ENCODE peak calls at places on chromosome 12, in four cellular contexts. J, F, G and H are unnamed samples.

GRCh38 chr12:125549836-125550235 is 484.6 kb downstream of the AACS start:
- DNase-seq in J (no peak), G (no peak), F (no peak), H (no peak)

GRCh38 chr12:580813-581212 is 82.4 kb downstream of the NINJ2 start:
- DNase-seq in F (no peak), G (no peak), J (no peak), H (no peak)

GRCh38 chr12:1398673-1399072 is 195.7 kb downstream of the FBXL14 start:
- DNase-seq in J (no peak), G (no peak), F (no peak), H (no peak)

GRCh38 chr12:92403210-92404175 is 257.8 kb upstream of the BTG1 start:
- DNase-seq in J (no peak), F (peak), G (no peak), H (no peak)

GRCh38 chr12:66035289-66035961 is 95.1 kb downstream of the LLPH start:
- DNase-seq in G (no peak), F (no peak), J (no peak), H (no peak)

GRCh38 chr12:127773520-127773919 is 493.4 kb upstream of the TMEM132C start:
- DNase-seq in J (no peak), G (no peak), F (no peak), H (no peak)

GRCh38 chr12:62328296-62328921 is 68.2 kb downstream of the USP15 start:
- DNase-seq in J (no peak), G (no peak), F (no peak), H (no peak)

GRCh38 chr12:123363385-123363742 is 1.3 kb downstream of the SBNO1 start:
- DNase-seq in G (no peak), F (no peak), J (no peak), H (no peak)

GRCh38 chr12:113214938-113215400 is 6.3 kb upstream of the TPCN1 start:
- DNase-seq in F (peak), J (no peak), G (no peak), H (no peak)

GRCh38 chr12:40149673-40150260 is 43.9 kb upstream of the SLC2A13 start:
- DNase-seq in F (no peak), G (no peak), J (no peak), H (no peak)

GRCh38 chr12:12734561-12735071 is 17.4 kb downstream of the CDKN1B start:
- DNase-seq in G (no peak), J (no peak), F (no peak), H (no peak)

GRCh38 chr12:115337693-115338543 is 653.9 kb upstream of the TBX3 start:
- DNase-seq in G (no peak), F (peak), J (no peak), H (no peak)

GRCh38 chr12:132807295-132808222 is 21.1 kb downstream of the GOLGA3 start:
- DNase-seq in F (no peak), J (no peak), G (no peak), H (no peak)

GRCh38 chr12:96906498-96906848 is 584 bp upstream of the NEDD1 start:
- DNase-seq in G (no peak), J (no peak), F (no peak), H (no peak)

GRCh38 chr12:26800858-26801257 is 32.1 kb downstream of the ITPR2 start:
- DNase-seq in G (no peak), F (no peak), J (no peak), H (no peak)

DNA sequence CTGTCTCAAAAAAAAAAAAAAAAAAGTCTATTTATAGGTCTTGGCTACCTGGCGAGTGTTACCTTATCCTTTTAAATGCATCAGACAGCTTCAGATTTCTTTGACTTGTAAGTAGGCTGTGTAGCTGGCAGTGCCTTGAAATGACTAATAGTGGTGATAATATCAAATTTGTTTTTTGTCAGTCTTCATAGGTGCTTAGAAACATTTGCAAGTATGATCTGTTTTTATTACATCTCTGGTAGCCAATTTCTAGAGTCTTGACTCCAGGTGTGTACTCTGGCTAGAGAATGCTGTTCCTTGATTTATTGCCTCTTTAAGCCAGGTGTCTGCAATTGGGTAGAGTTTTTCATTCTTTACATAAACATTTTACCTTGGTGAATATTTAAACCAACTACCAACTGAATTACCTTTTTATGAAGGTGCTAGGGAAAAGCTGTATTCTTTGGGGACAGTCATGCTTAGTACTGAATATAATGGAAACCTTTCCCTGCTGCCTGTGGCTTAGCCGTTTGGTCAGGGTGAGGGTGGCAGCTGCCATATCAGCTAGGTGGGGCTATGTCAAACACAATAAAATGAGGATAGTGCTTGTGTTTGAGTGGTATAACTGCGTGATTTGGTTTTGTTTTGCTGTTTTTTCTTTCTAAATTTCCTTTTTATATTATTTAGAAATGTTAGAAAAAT is 32.7 kb downstream of the MLXIP start:
- DNase-seq in J (no peak), F (peak), G (no peak), H (no peak)
- TF ChIP-seq POLR2AphosphoS5 in J (peak), F (peak), G (no peak), H (peak)

DNA sequence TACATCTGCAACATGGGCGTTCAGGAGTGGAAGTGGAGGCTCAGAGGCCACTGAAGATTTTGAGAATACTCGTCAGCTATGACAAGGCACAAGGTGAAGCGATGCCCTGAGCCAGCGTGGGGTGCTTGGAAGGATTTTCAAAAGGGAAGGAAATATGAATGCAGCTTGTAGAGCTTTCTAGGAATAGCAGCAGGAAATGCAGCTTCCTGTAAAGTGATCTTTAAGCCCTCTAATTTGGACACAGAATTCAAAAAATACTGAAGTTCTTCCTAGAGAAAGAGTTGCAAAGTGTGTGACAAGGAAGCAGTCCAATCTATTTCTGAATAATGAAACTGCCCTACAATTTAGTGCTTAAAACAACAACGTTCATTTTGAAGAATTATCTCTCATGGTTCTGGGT is 13.2 kb upstream of the C1S start:
- DNase-seq in G (no peak), F (no peak), J (no peak), H (no peak)
- TF ChIP-seq CTCF in G (no peak), F (no peak), J (no peak), H (no peak)

DNA sequence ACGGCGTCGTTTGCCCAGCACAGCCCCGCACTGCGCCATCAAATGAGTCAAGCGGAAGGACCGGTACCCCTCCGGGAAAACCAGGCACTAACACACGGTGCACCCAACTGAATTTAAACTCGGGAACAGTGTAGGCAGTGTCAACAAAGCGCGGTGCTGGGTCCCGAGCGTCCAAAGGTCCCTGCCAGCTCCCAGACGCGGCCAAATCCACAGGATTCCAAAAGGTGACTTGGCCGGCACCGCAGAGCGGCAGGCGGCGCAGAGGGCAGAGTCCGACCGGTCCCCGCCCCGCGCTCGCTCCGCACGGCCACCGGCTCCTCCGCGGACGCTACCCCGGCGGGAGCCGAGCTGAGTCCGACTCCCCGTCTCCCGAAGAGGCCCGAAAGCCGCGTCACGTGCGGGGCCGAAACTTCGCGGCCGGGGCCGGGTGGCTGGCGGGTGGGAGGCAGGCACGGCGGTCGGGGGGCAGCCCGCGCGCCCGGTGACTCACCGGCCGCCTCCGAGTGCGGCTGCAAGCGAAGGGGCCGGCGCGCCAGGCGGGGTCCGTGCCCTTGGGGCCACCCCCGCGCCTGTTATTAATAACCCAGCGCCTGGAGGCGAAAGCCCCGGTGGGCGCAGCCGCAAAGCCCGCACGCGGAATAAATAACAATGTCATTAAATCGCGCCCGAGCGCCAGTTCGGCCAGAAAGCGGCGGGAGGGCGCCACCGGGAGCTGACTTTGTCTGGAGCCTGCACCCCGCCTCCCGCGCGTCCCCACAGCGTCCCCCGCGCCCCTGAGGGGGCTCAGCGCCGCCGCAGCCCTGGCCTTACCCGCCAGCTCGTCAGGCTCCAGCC is 823 bp downstream of the DENND5B start:
- DNase-seq in G (peak), J (no peak), F (peak), H (peak)
- TF ChIP-seq POLR2A in G (no peak), J (no peak), F (peak), H (no peak)

GRCh38 chr12:80580254-80580653 is 127.2 kb upstream of the MYF6 start:
- DNase-seq in G (no peak), J (no peak), F (no peak), H (no peak)
- TF ChIP-seq POLR2AphosphoS5 in G (no peak), J (no peak), F (no peak), H (no peak)

GRCh38 chr12:90481748-90482147 is 473.2 kb downstream of the CCER1 start:
- DNase-seq in F (no peak), G (no peak), J (no peak), H (no peak)

GRCh38 chr12:90479237-90479636 is 475.7 kb downstream of the CCER1 start:
- DNase-seq in G (no peak), F (no peak), J (no peak), H (no peak)

DNA sequence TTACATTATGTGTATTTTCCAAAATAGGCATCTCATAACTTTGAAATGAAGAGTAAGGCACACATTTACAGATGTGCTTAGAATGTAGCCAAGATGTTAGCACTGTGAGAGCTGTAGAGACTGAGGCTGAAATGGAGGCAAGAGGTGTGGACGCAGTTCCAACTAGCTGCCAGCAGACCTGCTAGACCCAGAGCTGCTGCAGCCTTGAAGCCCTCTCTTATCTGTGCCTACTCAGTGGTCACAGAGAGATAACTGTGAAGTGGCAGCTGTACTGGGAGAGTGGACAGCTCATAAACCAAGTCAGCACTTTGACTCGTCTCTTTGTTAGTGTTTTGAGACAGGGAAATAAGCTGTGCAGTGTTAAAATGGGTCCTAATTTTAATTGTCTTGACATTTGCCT is 470.8 kb downstream of the CCER1 start:
- DNase-seq in J (no peak), G (no peak), F (no peak), H (no peak)
- TF ChIP-seq CTCF in J (no peak), G (no peak), F (no peak), H (no peak)

GRCh38 chr12:101361455-101361854 is 46.1 kb downstream of the ARL1 start:
- DNase-seq in J (no peak), G (no peak), F (no peak), H (no peak)
- TF ChIP-seq POLR2A in J (no peak), G (no peak), F (no peak), H (no peak)